ENCODE peak calls at places on chromosomes 13 and 19, in five cellular contexts. L is HCT116, T is K562, O is H1, F is GM12878. M is an unnamed sample.

GRCh38 chr19:19745496-19746285 is 12.8 kb upstream of the ZNF14 start:
- DNase-seq in L (no peak), T (no peak), O (no peak), F (no peak), M (no peak)

GRCh38 chr13:33326246-33326645 is 40.7 kb upstream of the STARD13 start:
- DNase-seq in L (no peak), T (no peak), O (no peak), F (no peak), M (no peak)

GRCh38 chr13:33303885-33304284 is 18.3 kb upstream of the STARD13 start:
- DNase-seq in L (no peak), T (no peak), O (no peak), F (no peak), M (no peak)

GRCh38 chr13:79491715-79492114 is 10.8 kb downstream of the NDFIP2 start:
- DNase-seq in L (no peak), T (no peak), O (no peak), F (no peak), M (no peak)

GRCh38 chr19:27744926-27745844 is 1467.8 kb downstream of the UQCRFS1 start:
- DNase-seq in L (no peak), T (no peak), O (no peak), F (no peak), M (no peak)

GRCh38 chr13:99192480-99192879 is 8.2 kb upstream of the UBAC2 start:
- DNase-seq in L (no peak), T (no peak), O (no peak), F (no peak), M (no peak)

GRCh38 chr19:40717325-40717879 is 490 bp downstream of the ITPKC start:
- DNase-seq in L (no peak), T (peak), O (no peak), F (no peak), M (no peak)

GRCh38 chr19:10219678-10220077 is 11.5 kb downstream of the S1PR2 start:
- DNase-seq in L (no peak), T (peak), O (peak), F (peak), M (no peak)

GRCh38 chr13:41186481-41186880 is 7.9 kb downstream of the KBTBD7 start:
- DNase-seq in L (no peak), T (no peak), O (no peak), F (no peak), M (no peak)

GRCh38 chr13:32746474-32746873 is 160.2 kb downstream of the PDS5B start:
- DNase-seq in L (no peak), T (peak), O (no peak), F (no peak), M (no peak)

GRCh38 chr13:72643339-72643989 is 84.0 kb downstream of the MZT1 start:
- DNase-seq in L (peak), T (peak), O (no peak), F (no peak), M (no peak)

GRCh38 chr19:31707206-31707605 is 358.0 kb upstream of the TSHZ3 start:
- DNase-seq in L (no peak), T (no peak), O (no peak), F (no peak), M (no peak)

GRCh38 chr13:91955546-91956355 is 557.3 kb downstream of the GPC5 start:
- DNase-seq in L (no peak), T (no peak), O (no peak), F (no peak), M (no peak)

GRCh38 chr13:95193509-95194230 is 107.6 kb downstream of the ABCC4 start:
- DNase-seq in L (no peak), T (no peak), O (no peak), F (no peak), M (no peak)

GRCh38 chr13:95195146-95195545 is 106.1 kb downstream of the ABCC4 start:
- DNase-seq in L (no peak), T (no peak), O (no peak), F (no peak), M (no peak)

GRCh38 chr13:95188128-95188527 is 113.1 kb downstream of the ABCC4 start:
- DNase-seq in L (no peak), T (no peak), O (no peak), F (no peak), M (no peak)

GRCh38 chr13:95192998-95193397 is 108.3 kb downstream of the ABCC4 start:
- DNase-seq in L (no peak), T (no peak), O (no peak), F (no peak), M (no peak)

GRCh38 chr13:95191821-95192220 is 109.4 kb downstream of the ABCC4 start:
- DNase-seq in L (peak), T (peak), O (peak), F (peak), M (no peak)
- TF ChIP-seq JUND in L (no peak), T (no peak), O (no peak), F (no peak), M (no peak)

GRCh38 chr13:96141032-96141431 is 51.1 kb downstream of the HS6ST3 start:
- DNase-seq in L (no peak), T (peak), O (no peak), F (no peak), M (peak)
- TF ChIP-seq JUND in L (no peak), T (no peak), O (no peak), F (no peak), M (no peak)

DNA sequence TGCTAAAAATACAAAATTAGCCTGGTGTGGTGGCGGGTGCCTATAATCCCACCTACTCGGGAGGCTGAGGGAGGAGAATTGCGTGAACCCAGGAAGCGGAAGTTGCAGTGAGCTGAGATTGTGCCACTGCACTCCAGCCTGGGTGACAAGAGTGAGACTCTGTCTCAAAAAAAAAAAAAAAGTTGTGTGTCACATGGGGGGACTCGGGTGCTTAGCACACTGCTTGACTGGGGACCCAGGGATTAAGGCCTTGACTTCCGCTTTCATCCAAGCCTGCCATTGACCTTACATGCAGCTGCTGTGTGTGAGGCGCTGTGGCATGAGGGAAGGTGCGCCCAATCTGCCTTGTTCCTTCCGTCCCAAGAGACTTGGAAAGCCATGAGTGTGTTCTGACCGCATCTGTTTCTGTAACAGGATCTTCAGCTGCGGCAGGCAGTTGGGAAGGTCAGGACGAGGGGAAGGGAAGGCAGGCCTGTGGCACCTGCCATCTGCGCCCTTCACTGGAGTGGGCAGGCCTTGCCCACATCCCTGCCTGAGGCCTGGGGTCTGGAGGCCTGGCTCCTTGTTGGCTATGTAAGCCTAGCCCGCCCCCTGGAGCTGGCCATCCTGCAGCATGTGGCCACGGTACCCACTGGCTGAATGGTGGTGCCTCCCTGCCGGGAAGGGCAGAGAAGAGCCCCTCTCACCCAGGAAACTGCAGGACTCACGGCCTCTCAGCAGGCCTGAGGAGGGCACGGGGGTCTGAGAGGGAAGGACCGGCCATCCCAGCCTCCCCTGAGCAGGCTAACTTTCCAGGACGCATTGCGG is 23.0 kb downstream of the PPP1R37 start:
- DNase-seq in L (no peak), T (no peak), O (no peak), F (no peak), M (no peak)
- TF ChIP-seq JUND in L (no peak), T (no peak), O (no peak), F (no peak), M (no peak)

DNA sequence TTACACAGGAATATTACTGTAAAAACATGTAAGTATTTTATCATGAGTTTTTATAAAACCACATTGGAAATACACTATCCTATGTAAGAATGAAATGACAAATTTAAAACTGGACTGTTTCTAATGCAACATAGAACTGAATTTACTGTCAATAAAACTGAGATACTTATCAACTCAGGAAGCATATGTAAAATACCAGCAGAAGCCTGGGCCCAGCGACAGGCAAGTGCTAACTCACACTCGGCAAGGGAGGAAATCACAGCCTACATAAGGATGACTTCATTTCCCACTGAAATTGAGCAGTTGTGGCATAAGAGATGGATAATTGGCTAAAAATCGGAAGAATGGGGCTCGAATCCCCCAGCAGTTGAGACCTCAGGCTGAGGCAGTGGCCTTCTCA is 12.1 kb downstream of the PROZ start:
- DNase-seq in L (no peak), T (no peak), O (no peak), F (no peak), M (peak)
- TF ChIP-seq JUND in L (no peak), T (no peak), O (no peak), F (no peak), M (no peak)

DNA sequence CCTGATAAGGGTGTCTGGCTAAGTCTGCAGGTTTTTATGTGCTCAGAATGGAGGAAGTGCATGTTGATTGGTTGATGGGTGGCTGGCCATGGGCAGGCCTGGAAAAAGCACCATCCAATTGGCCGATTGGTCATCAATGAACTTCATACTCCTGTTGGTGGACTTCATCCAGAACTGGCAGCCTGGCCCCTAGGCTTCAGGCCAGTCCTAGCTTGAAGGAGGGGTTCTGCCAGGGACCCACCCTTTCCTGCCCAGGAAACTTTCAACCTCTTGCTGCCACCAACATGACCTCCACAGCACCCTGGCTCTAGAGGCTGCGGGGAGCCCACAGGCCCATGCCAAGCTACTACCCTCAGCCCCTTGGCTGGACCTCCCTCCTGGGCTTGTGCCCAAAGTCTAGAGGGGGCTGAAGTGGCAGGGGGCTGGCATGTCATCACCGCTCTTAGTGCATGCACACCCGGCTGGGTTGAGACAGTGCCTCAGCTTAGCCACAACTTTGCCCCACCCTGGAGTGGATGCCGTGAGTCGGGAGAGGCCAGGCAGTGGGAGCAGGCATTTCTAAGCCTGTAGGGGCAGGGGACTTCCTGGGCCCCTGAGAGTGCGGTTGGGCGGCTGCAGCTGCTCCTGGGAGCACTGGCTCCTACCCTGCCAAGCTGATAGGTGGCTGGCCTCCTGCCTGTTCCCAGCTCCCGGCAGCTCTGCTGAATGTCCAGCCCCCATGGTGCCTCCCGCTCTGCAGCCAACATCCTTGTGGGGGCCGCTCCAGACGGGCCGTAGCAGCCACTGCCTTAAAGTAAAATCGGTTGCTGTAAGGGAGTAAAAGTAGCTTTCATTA is 13.2 kb downstream of the DNAJC15 start:
- DNase-seq in L (no peak), T (no peak), O (no peak), F (no peak), M (no peak)
- TF ChIP-seq JUND in L (no peak), T (no peak), O (no peak), F (no peak), M (no peak)

GRCh38 chr13:45823583-45823982 is 28.0 kb downstream of the SIAH3 start:
- DNase-seq in L (no peak), T (no peak), O (no peak), F (no peak), M (no peak)
- TF ChIP-seq JUND in L (no peak), T (no peak), O (no peak), F (no peak), M (no peak)

DNA sequence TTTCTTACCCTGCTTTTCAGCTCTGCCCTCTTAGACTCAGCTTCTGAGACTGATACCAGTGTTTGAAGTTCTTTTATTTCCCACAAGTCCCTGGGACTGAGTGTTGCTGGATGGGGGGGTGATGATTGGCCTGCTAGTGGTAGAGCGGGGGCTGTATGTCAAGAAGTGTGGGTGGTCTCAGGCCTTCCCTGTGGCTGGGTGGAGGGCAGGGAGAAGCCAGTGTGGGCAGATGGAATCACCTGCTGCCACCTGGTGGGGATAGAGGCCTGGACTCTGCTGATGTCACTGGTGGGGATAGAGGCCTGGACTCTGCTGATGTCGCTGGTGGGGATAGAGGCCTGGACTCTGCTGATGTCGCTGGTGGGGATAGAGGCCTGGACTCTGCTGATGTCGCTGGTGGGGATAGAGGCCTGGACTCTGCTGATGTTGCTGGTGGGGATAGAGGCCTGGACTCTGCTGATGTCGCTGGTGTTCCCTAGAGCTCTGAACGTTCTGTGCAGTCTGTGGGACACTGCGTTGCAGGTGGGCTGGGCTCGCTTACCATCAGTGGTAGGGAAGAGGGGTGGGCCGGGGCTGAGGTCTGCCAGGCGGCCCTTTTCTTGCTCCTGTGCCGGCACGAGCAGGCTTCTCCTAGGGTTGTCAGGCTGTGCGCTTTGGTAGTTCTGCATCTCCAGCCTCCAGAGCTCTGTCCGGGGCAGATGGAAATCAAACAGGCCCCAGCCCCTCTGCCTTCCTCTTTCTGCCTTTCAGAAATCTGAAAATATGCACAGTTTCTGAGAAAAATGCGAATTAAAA is 101.3 kb downstream of the ARHGEF7 start:
- DNase-seq in L (no peak), T (peak), O (no peak), F (no peak), M (peak)
- TF ChIP-seq JUND in L (no peak), T (no peak), O (no peak), F (no peak), M (no peak)

DNA sequence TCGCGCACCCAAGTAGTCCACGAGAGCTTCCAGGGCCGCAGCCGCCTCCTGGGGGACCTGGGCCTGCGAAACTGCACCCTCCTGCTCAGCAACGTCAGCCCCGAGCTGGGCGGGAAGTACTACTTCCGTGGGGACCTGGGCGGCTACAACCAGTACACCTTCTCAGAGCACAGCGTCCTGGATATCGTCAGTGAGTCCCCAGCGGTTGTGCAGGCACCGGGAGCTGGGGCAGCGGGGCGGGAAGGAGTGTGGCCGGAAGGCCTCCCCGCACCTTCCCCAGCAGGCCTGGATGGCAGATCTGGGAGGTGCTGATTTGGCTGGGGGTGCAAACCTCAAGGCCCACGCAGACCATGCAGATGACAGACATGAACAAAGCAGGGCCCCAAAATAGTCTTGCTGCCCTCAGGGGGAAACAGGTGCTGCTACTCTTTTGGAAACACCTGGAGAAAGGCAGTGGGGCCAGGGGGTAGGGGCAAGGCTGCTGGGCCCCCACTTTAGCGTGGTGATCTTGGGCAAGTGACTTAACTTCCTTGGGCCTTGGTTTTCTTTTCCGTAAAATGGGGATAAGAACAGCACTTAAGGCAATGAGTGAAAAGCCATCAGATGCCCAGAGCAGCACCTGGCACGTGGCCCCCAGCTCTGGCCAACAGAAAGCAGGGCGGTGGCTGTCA is 4.0 kb downstream of the MAG start:
- DNase-seq in L (no peak), T (peak), O (no peak), F (no peak), M (no peak)
- TF ChIP-seq JUND in L (no peak), T (no peak), O (no peak), F (no peak), M (no peak)

M was measured in T47D.